ENCODE peak calls at places on chromosome 12, in five cellular contexts. One of them, this sample, is unnamed. For H3K4me1, the result is how much of the 10 kb centered on the place peaks cover.

GRCh38 chr12:132316497-132317232 is 12.7 kb downstream of the GALNT9 start:
- DNase-seq in mammary epithelial cell: no peak
- DNase-seq in adipocyte: no peak
- DNase-seq in Peyer's patch: no peak
- DNase-seq in fibroblast of lung: no peak
- DNase-seq in this sample: no peak

GRCh38 chr12:132329739-132330548 is 555 bp upstream of the GALNT9 start:
- DNase-seq in mammary epithelial cell: no peak
- DNase-seq in adipocyte: no peak
- DNase-seq in Peyer's patch: no peak
- DNase-seq in fibroblast of lung: no peak
- DNase-seq in this sample: peak

GRCh38 chr12:40099423-40099853 is 6.4 kb downstream of the SLC2A13 start:
- DNase-seq in mammary epithelial cell: no peak
- DNase-seq in adipocyte: no peak
- DNase-seq in Peyer's patch: no peak
- DNase-seq in fibroblast of lung: no peak
- DNase-seq in this sample: no peak

GRCh38 chr12:26496170-26496569 is 300.8 kb downstream of the SSPN start:
- DNase-seq in mammary epithelial cell: peak
- DNase-seq in adipocyte: peak
- DNase-seq in Peyer's patch: no peak
- DNase-seq in fibroblast of lung: no peak
- DNase-seq in this sample: no peak

GRCh38 chr12:7150841-7151240 is 20.7 kb downstream of the CLSTN3 start:
- DNase-seq in mammary epithelial cell: no peak
- DNase-seq in adipocyte: no peak
- DNase-seq in Peyer's patch: no peak
- DNase-seq in fibroblast of lung: no peak
- DNase-seq in this sample: no peak

GRCh38 chr12:99024191-99024590 is 379.1 kb downstream of the APAF1 start:
- DNase-seq in mammary epithelial cell: no peak
- DNase-seq in adipocyte: no peak
- DNase-seq in Peyer's patch: no peak
- DNase-seq in fibroblast of lung: no peak
- DNase-seq in this sample: no peak

GRCh38 chr12:30599631-30600030 is 96.0 kb downstream of the IPO8 start:
- DNase-seq in mammary epithelial cell: no peak
- DNase-seq in adipocyte: peak
- DNase-seq in Peyer's patch: no peak
- DNase-seq in fibroblast of lung: peak
- DNase-seq in this sample: no peak

GRCh38 chr12:64566882-64567517 is 43.3 kb upstream of the RASSF3 start:
- DNase-seq in mammary epithelial cell: no peak
- DNase-seq in adipocyte: no peak
- DNase-seq in Peyer's patch: no peak
- DNase-seq in fibroblast of lung: no peak
- DNase-seq in this sample: peak

GRCh38 chr12:62435337-62436163 is 31.1 kb upstream of the MON2 start:
- DNase-seq in mammary epithelial cell: peak
- DNase-seq in adipocyte: peak
- DNase-seq in Peyer's patch: peak
- DNase-seq in fibroblast of lung: peak
- DNase-seq in this sample: peak

GRCh38 chr12:123250471-123251383 is 17.5 kb downstream of the MTRFR start:
- DNase-seq in mammary epithelial cell: peak
- DNase-seq in adipocyte: no peak
- DNase-seq in Peyer's patch: no peak
- DNase-seq in fibroblast of lung: no peak
- DNase-seq in this sample: peak

GRCh38 chr12:131487379-131488129 is 223.3 kb upstream of the SFSWAP start:
- DNase-seq in mammary epithelial cell: no peak
- DNase-seq in adipocyte: no peak
- DNase-seq in Peyer's patch: no peak
- DNase-seq in fibroblast of lung: no peak
- DNase-seq in this sample: no peak

GRCh38 chr12:124310178-124310577 is 15.3 kb downstream of the RFLNA start:
- DNase-seq in mammary epithelial cell: no peak
- DNase-seq in adipocyte: no peak
- DNase-seq in Peyer's patch: no peak
- DNase-seq in fibroblast of lung: no peak
- DNase-seq in this sample: no peak

GRCh38 chr12:82937151-82937550 is 250.4 kb downstream of the TMTC2 start:
- DNase-seq in mammary epithelial cell: no peak
- DNase-seq in adipocyte: no peak
- DNase-seq in Peyer's patch: no peak
- DNase-seq in fibroblast of lung: peak
- DNase-seq in this sample: no peak

GRCh38 chr12:102659200-102659911 is 179.0 kb upstream of the IGF1 start:
- DNase-seq in mammary epithelial cell: no peak
- DNase-seq in adipocyte: no peak
- DNase-seq in Peyer's patch: no peak
- DNase-seq in fibroblast of lung: no peak
- DNase-seq in this sample: peak

GRCh38 chr12:120688527-120689071 is 1.6 kb downstream of the MLEC start:
- DNase-seq in mammary epithelial cell: no peak
- DNase-seq in adipocyte: peak
- DNase-seq in Peyer's patch: no peak
- DNase-seq in fibroblast of lung: peak
- DNase-seq in this sample: no peak

GRCh38 chr12:78290606-78291345 is 460.1 kb downstream of the NAV3 start:
- DNase-seq in mammary epithelial cell: peak
- DNase-seq in adipocyte: peak
- DNase-seq in Peyer's patch: no peak
- DNase-seq in fibroblast of lung: peak
- DNase-seq in this sample: no peak

GRCh38 chr12:10101042-10101579 is 2.3 kb upstream of the CLEC1A start:
- DNase-seq in mammary epithelial cell: peak
- DNase-seq in adipocyte: peak
- DNase-seq in Peyer's patch: no peak
- DNase-seq in fibroblast of lung: peak
- DNase-seq in this sample: no peak

GRCh38 chr12:51270067-51270846 is at the start of gene SMAGP:
- DNase-seq in mammary epithelial cell: peak
- DNase-seq in adipocyte: peak
- DNase-seq in Peyer's patch: peak
- DNase-seq in fibroblast of lung: peak
- DNase-seq in this sample: peak

GRCh38 chr12:90833228-90833627 is 121.7 kb downstream of the CCER1 start:
- DNase-seq in mammary epithelial cell: no peak
- DNase-seq in adipocyte: no peak
- DNase-seq in Peyer's patch: no peak
- DNase-seq in fibroblast of lung: no peak
- DNase-seq in this sample: no peak

GRCh38 chr12:3333583-3333982 is 157.4 kb upstream of the PRMT8 start:
- DNase-seq in mammary epithelial cell: no peak
- DNase-seq in adipocyte: no peak
- DNase-seq in Peyer's patch: no peak
- DNase-seq in fibroblast of lung: no peak
- DNase-seq in this sample: peak

GRCh38 chr12:6345319-6346071 is 3.6 kb upstream of the TNFRSF1A start:
- DNase-seq in mammary epithelial cell: peak
- DNase-seq in adipocyte: peak
- DNase-seq in Peyer's patch: no peak
- DNase-seq in fibroblast of lung: peak
- DNase-seq in this sample: peak

GRCh38 chr12:31813305-31813704 is 84.5 kb upstream of the AMN1 start:
- DNase-seq in mammary epithelial cell: peak
- DNase-seq in adipocyte: no peak
- DNase-seq in Peyer's patch: no peak
- DNase-seq in fibroblast of lung: no peak
- DNase-seq in this sample: peak

GRCh38 chr12:68342966-68343365 is 10.8 kb upstream of the MDM1 start:
- DNase-seq in mammary epithelial cell: no peak
- DNase-seq in adipocyte: no peak
- DNase-seq in Peyer's patch: no peak
- DNase-seq in fibroblast of lung: no peak
- DNase-seq in this sample: no peak

GRCh38 chr12:7099290-7099996 is 7.2 kb upstream of the C1R start:
- DNase-seq in mammary epithelial cell: no peak
- DNase-seq in adipocyte: no peak
- DNase-seq in Peyer's patch: no peak
- DNase-seq in fibroblast of lung: no peak
- DNase-seq in this sample: no peak

GRCh38 chr12:14885718-14886201 is at the start of gene MGP:
- DNase-seq in mammary epithelial cell: peak
- DNase-seq in adipocyte: peak
- DNase-seq in Peyer's patch: peak
- DNase-seq in fibroblast of lung: peak
- DNase-seq in this sample: no peak

GRCh38 chr12:47905313-47905730 is 528 bp upstream of the VDR start:
- DNase-seq in mammary epithelial cell: peak
- DNase-seq in adipocyte: peak
- DNase-seq in Peyer's patch: peak
- DNase-seq in fibroblast of lung: no peak
- DNase-seq in this sample: peak

GRCh38 chr12:100842156-100842555 is 47.6 kb downstream of the ANO4 start:
- DNase-seq in mammary epithelial cell: no peak
- DNase-seq in adipocyte: peak
- DNase-seq in Peyer's patch: no peak
- DNase-seq in fibroblast of lung: no peak
- DNase-seq in this sample: no peak

GRCh38 chr12:123621619-123622530 is 11.6 kb downstream of the EIF2B1 start:
- DNase-seq in mammary epithelial cell: peak
- DNase-seq in adipocyte: no peak
- DNase-seq in Peyer's patch: no peak
- DNase-seq in fibroblast of lung: no peak
- DNase-seq in this sample: no peak

GRCh38 chr12:124453419-124454351 is 113.7 kb downstream of the NCOR2 start:
- DNase-seq in mammary epithelial cell: no peak
- DNase-seq in adipocyte: peak
- DNase-seq in Peyer's patch: peak
- DNase-seq in fibroblast of lung: peak
- DNase-seq in this sample: peak

GRCh38 chr12:69687390-69687789 is 11.7 kb downstream of the BEST3 start:
- DNase-seq in mammary epithelial cell: no peak
- DNase-seq in adipocyte: no peak
- DNase-seq in Peyer's patch: no peak
- DNase-seq in fibroblast of lung: peak
- DNase-seq in this sample: no peak

GRCh38 chr12:92556141-92556540 is 146.6 kb upstream of the PLEKHG7 start:
- DNase-seq in mammary epithelial cell: no peak
- DNase-seq in adipocyte: no peak
- DNase-seq in Peyer's patch: no peak
- DNase-seq in fibroblast of lung: no peak
- DNase-seq in this sample: no peak

GRCh38 chr12:89781961-89782360 is 73.3 kb upstream of the ATP2B1 start:
- DNase-seq in mammary epithelial cell: no peak
- DNase-seq in adipocyte: no peak
- DNase-seq in Peyer's patch: no peak
- DNase-seq in fibroblast of lung: peak
- DNase-seq in this sample: no peak

GRCh38 chr12:89781161-89781560 is 72.5 kb upstream of the ATP2B1 start:
- DNase-seq in mammary epithelial cell: no peak
- DNase-seq in adipocyte: no peak
- DNase-seq in Peyer's patch: no peak
- DNase-seq in fibroblast of lung: no peak
- DNase-seq in this sample: no peak

GRCh38 chr12:89786177-89786810 is 77.7 kb upstream of the ATP2B1 start:
- DNase-seq in mammary epithelial cell: no peak
- DNase-seq in adipocyte: no peak
- DNase-seq in Peyer's patch: no peak
- DNase-seq in fibroblast of lung: no peak
- DNase-seq in this sample: no peak

GRCh38 chr12:89782807-89783206 is 74.2 kb upstream of the ATP2B1 start:
- DNase-seq in mammary epithelial cell: no peak
- DNase-seq in adipocyte: no peak
- DNase-seq in Peyer's patch: no peak
- DNase-seq in fibroblast of lung: peak
- DNase-seq in this sample: no peak

GRCh38 chr12:89783321-89784060 is 74.9 kb upstream of the ATP2B1 start:
- DNase-seq in mammary epithelial cell: no peak
- DNase-seq in adipocyte: peak
- DNase-seq in Peyer's patch: no peak
- DNase-seq in fibroblast of lung: peak
- DNase-seq in this sample: no peak
- H3K4me3 ChIP-seq in mammary epithelial cell: no peak
- H3K4me3 ChIP-seq in adipocyte: no peak
- H3K4me3 ChIP-seq in Peyer's patch: no peak
- H3K4me3 ChIP-seq in fibroblast of lung: no peak
- H3K4me3 ChIP-seq in this sample: no peak

DNA sequence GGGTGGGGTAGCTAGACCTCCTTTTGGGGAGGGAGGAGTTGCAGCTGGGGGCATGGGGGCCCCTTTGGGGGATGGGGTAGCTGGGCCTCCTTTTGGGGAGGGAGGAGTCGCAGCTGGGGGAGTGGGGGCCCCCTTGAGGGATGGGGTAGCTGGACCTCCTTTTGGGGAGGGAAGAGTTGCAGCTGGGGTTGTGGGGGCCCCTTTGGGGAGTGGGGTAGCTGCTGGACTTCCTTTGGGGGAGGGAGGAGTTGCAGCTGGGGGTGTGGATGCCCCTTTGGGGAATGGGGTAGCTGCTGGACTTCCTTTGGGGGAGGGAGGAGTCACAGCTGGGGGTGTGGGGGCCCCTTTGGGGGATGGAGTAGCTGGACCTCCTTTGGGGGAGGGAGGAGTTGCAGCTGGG is 6.9 kb downstream of the NACA start:
- DNase-seq in mammary epithelial cell: no peak
- DNase-seq in adipocyte: no peak
- DNase-seq in Peyer's patch: no peak
- DNase-seq in fibroblast of lung: no peak
- DNase-seq in this sample: peak
- H3K4me1 ChIP-seq in mammary epithelial cell: under half
- H3K4me1 ChIP-seq in adipocyte: half or more
- H3K4me1 ChIP-seq in Peyer's patch: under half
- H3K4me1 ChIP-seq in fibroblast of lung: under half
- H3K4me1 ChIP-seq in this sample: under half

DNA sequence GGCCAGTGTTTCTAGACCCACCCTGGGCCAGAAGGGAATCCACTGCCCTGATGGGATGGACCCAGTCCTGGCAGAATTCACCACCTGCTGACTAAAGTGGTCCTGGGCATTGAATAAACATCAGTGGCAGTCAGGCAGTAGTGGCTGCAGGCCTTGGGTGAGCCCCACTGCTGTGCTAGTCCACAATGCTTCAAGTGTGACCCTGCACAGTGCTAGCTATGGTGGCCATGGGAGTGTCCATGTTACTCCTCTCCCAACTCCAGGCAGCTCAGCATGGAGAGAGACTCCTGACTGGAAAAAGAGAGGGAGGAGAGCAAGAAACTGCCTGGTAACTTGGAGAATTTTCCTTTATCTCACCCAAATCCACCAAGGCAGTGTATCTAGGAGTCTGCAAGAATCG is 17.5 kb upstream of the CSRP2 start:
- DNase-seq in mammary epithelial cell: no peak
- DNase-seq in adipocyte: no peak
- DNase-seq in Peyer's patch: no peak
- DNase-seq in fibroblast of lung: no peak
- DNase-seq in this sample: no peak
- H3K4me3 ChIP-seq in mammary epithelial cell: no peak
- H3K4me3 ChIP-seq in adipocyte: no peak
- H3K4me3 ChIP-seq in Peyer's patch: no peak
- H3K4me3 ChIP-seq in fibroblast of lung: no peak
- H3K4me3 ChIP-seq in this sample: no peak

DNA sequence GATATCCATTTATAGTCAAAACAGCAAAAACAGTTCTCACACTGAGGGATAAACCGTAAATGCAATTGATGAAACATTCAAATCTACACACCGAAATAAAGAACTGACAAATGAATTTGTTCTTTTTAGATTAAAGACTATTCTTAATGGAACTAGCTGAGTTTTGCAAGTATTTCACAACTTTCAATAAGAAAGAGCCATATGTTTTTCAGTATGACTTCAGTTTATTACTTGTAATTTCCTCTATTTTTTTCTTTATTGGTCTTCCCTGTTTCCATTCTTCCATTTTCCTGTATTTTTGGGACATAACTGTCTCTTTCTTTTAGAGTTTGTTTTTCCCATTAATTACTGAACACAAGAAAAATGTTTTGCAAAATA is 4.3 kb downstream of the BCAT1 start:
- DNase-seq in mammary epithelial cell: no peak
- DNase-seq in adipocyte: peak
- DNase-seq in Peyer's patch: no peak
- DNase-seq in fibroblast of lung: no peak
- DNase-seq in this sample: no peak
- H3K4me1 ChIP-seq in mammary epithelial cell: under half
- H3K4me1 ChIP-seq in adipocyte: under half
- H3K4me1 ChIP-seq in Peyer's patch: under half
- H3K4me1 ChIP-seq in fibroblast of lung: under half
- H3K4me1 ChIP-seq in this sample: under half

This sample was measured in endodermal cell.